ENCODE peak calls at places on chromosomes 6 and 20, in nine cellular contexts. S, T, C, A, B, V, N, W and O are unnamed samples. For H3K9me3, the result is how much of the 10 kb centered on the place peaks cover.

GRCh38 chr6:44674226-44675155 is 287.0 kb downstream of the CDC5L start:
- DNase-seq in A (no peak), S (no peak), B (no peak), C (no peak), W (no peak), N (peak), V (no peak), T (no peak), O (peak)

GRCh38 chr6:76351275-76351674 is 278.8 kb upstream of the IMPG1 start:
- DNase-seq in C (peak), B (no peak), S (no peak), A (no peak), N (peak), T (no peak), W (no peak), V (peak), O (peak)

GRCh38 chr6:31896856-31897611 is 464 bp downstream of the EHMT2 start:
- DNase-seq in B (no peak), C (peak), V (peak), S (no peak), T (no peak), W (no peak), N (no peak), A (peak), O (no peak)

GRCh38 chr6:118677193-118677592 is 25.8 kb upstream of the CEP85L start:
- DNase-seq in N (no peak), S (no peak), V (no peak), C (peak), T (no peak), W (no peak), A (no peak), B (no peak), O (no peak)

GRCh38 chr20:51565741-51566140 is 23.2 kb upstream of the NFATC2 start:
- DNase-seq in T (no peak), C (no peak), N (no peak), V (no peak), A (no peak), S (peak), B (no peak), W (no peak), O (no peak)

GRCh38 chr20:20297181-20297580 is 70.7 kb upstream of the INSM1 start:
- DNase-seq in B (no peak), C (no peak), W (no peak), A (no peak), N (no peak), T (no peak), V (no peak), S (no peak), O (no peak)

GRCh38 chr6:38105066-38105465 is 285.5 kb downstream of the ZFAND3 start:
- DNase-seq in A (no peak), C (no peak), V (no peak), S (no peak), B (no peak), T (no peak), N (no peak), W (no peak), O (no peak)

GRCh38 chr20:64156136-64156885 is 7.9 kb upstream of the MYT1 start:
- DNase-seq in T (no peak), B (no peak), C (peak), S (no peak), N (no peak), A (no peak), V (no peak), W (no peak), O (no peak)

GRCh38 chr6:15319677-15320076 is 73.8 kb downstream of the JARID2 start:
- DNase-seq in V (no peak), C (no peak), B (no peak), A (no peak), T (no peak), W (no peak), N (no peak), S (no peak), O (no peak)

DNA sequence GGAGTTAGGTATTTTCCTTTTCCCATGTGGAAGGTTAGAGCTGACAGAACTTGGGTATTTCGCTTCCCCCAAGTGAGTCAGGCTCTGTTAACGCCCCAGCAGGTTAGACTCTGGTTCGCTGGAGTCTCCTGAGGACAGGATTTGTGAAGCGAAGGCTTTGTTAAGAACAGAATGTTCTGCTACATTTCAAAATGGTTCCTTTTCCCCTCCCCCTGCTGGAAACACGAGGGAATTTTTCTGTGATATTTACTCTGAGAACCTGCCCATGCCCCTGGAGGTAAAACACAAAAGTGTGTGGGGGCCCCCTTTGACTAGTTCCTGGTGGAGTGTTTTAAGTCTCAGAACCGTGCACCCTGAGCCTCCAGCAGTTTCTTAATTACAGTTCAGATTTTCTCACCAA is 731.4 kb upstream of the CITED2 start:
- DNase-seq in V (peak), C (peak), W (peak), A (no peak), T (no peak), S (no peak), N (peak), B (peak), O (peak)
- H2AFZ ChIP-seq in V (peak), C (peak), W (peak), A (no peak), T (no peak), S (peak), N (peak), B (peak), O (peak)

DNA sequence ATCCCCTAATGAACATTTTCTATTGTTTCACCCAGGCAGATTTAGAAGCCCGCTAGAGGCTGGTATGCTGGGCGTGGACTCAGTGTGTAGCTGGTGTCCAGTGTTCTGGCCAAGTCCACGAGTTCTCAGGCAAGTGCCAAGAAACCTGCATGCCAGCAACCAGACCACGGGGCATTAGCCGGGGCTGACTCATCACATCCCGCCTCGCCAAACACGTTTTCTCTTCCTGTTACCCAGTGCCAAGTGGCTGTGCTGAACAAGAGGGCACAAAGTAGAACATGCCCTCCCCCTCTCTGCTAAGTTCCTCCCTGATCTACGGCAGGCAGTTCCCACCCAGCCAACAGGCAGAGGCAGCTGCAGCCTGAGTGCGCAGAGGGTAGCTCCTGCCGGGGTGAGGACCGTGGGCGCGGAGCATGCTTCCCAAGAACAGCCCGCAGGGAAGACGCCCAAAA is 29.6 kb downstream of the RAMACL start:
- DNase-seq in C (peak), T (peak), S (peak), N (peak), V (no peak), W (no peak), A (no peak), B (peak), O (peak)
- H3K4me3 ChIP-seq in C (no peak), T (no peak), S (no peak), N (peak), V (no peak), W (no peak), A (no peak), B (no peak), O (peak)

GRCh38 chr20:55774628-55775027 is 230.7 kb downstream of the CBLN4 start:
- DNase-seq in C (no peak), B (no peak), W (no peak), A (no peak), T (no peak), S (no peak), V (no peak), N (no peak), O (no peak)
- H3K9me3 ChIP-seq in C (under half), B (under half), W (under half), A (under half), T (under half), S (under half), V (under half), N (under half), O (under half)

GRCh38 chr6:161301338-161301737 is 27.5 kb upstream of the AGPAT4 start:
- DNase-seq in A (no peak), N (no peak), B (peak), V (peak), S (peak), T (no peak), C (no peak), W (no peak), O (no peak)
- H2AFZ ChIP-seq in A (no peak), N (no peak), B (no peak), V (no peak), S (no peak), T (no peak), C (no peak), W (no peak), O (no peak)

GRCh38 chr6:35795453-35796071 is 1.6 kb downstream of the CLPS start:
- DNase-seq in N (no peak), A (no peak), T (no peak), V (no peak), B (no peak), C (no peak), W (no peak), S (no peak), O (no peak)

GRCh38 chr6:35798706-35799105 is 1.6 kb upstream of the CLPS start:
- DNase-seq in T (no peak), V (no peak), S (no peak), N (no peak), B (no peak), W (no peak), C (no peak), A (no peak), O (no peak)

GRCh38 chr6:35796236-35796635 is 887 bp downstream of the CLPS start:
- DNase-seq in T (no peak), C (no peak), W (no peak), S (no peak), N (no peak), B (no peak), V (no peak), A (no peak), O (peak)

GRCh38 chr6:35797837-35798526 is 859 bp upstream of the CLPS start:
- DNase-seq in W (no peak), A (no peak), C (no peak), S (no peak), N (no peak), B (no peak), T (no peak), V (no peak), O (no peak)

DNA sequence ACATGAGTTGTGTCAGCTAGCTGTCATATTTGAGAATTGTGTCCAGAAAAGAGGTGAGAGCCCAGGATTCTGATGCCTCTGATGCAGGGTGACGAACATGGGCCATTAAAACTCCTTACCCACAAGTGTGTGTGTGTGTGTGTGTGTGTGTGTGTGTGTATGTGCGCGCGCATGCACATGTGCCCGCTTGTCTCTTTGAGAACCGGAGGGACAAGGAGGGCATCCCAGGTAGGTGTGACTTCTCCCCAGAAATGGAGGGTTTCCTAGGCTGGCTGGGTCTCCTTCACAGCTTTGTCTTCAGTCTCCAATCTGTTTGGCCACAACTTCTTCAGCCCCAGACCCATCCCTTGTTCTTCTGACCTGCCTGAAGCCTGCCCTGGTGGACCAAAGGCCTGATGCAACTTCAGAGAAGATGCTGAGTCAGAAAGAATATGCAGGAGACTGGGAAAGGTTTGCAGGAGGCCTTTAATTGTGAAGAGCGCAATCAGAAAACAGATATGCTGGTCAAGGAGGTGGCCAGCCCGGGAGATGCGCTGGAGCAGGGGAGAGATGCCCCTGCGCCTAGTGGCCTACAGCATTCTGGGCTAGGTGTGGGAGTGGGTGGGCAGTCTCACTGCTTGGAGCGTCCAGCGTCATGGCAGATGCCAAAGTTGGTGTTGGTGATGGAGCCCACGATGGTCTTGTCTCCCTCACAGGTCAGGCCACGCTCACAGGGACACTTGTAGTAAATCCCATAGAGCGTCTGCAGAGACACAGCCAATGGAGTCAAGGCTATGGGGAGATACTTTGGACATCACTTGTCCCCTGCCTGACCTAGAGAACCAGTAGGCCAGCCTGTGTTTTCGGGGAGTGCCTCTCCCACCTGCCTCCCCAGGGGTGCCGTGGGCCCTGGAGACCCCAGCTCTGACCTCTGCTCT is 2.3 kb downstream of the CLPS start:
- DNase-seq in C (no peak), T (no peak), V (no peak), N (no peak), W (no peak), A (no peak), S (no peak), B (no peak), O (no peak)
- H3K4me3 ChIP-seq in C (no peak), T (no peak), V (no peak), N (no peak), W (no peak), A (no peak), S (no peak), B (no peak), O (no peak)

GRCh38 chr20:19277381-19277780 is 64.9 kb downstream of the SLC24A3 start:
- DNase-seq in B (peak), A (no peak), C (no peak), W (no peak), T (no peak), N (no peak), S (no peak), V (no peak), O (no peak)
- H3K9me3 ChIP-seq in B (under half), A (under half), C (under half), W (under half), T (under half), N (under half), S (under half), V (under half), O (under half)

DNA sequence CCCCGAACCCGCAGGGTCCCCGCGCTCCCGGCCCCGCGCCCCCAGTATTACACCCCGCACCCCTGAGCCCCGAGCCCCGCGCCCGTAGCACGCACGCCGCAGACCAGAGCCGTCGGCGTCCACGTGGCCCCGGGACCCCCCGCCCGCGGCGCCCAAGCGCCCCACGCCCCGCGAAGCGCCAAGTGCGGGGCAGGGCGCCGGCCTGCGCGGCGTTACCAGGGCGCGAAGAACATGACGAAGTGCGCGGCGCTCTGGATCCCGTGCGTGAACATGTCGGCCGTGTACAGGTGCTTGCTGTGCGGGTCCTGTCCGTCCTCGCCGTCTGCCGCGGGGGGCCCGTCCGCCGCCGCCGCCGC is 312 bp downstream of the TXNDC5 start:
- DNase-seq in B (no peak), V (no peak), C (no peak), S (no peak), T (no peak), A (no peak), N (no peak), W (no peak), O (peak)
- H2AFZ ChIP-seq in B (no peak), V (peak), C (peak), S (peak), T (peak), A (no peak), N (no peak), W (no peak), O (peak)

GRCh38 chr6:84769247-84769646 is 4.8 kb upstream of the TBX18 start:
- DNase-seq in V (no peak), A (no peak), C (no peak), B (no peak), S (no peak), N (no peak), T (no peak), W (no peak), O (no peak)
- H3K4me3 ChIP-seq in V (no peak), A (no peak), C (no peak), B (no peak), S (no peak), N (peak), T (no peak), W (no peak), O (no peak)

GRCh38 chr6:43287717-43288679 is 10.1 kb upstream of the SLC22A7 start:
- DNase-seq in W (no peak), C (no peak), N (no peak), V (no peak), B (no peak), T (no peak), S (no peak), A (no peak), O (no peak)

GRCh38 chr6:43286456-43286994 is 11.5 kb upstream of the SLC22A7 start:
- DNase-seq in T (no peak), N (no peak), A (no peak), W (no peak), V (no peak), S (no peak), C (no peak), B (no peak), O (no peak)

GRCh38 chr6:43285415-43285814 is 12.6 kb upstream of the SLC22A7 start:
- DNase-seq in S (no peak), W (no peak), C (no peak), A (no peak), N (no peak), T (no peak), V (no peak), B (no peak), O (no peak)

GRCh38 chr6:43285832-43286231 is 12.2 kb upstream of the SLC22A7 start:
- DNase-seq in S (no peak), V (no peak), T (no peak), B (no peak), A (no peak), W (no peak), N (no peak), C (no peak), O (no peak)

DNA sequence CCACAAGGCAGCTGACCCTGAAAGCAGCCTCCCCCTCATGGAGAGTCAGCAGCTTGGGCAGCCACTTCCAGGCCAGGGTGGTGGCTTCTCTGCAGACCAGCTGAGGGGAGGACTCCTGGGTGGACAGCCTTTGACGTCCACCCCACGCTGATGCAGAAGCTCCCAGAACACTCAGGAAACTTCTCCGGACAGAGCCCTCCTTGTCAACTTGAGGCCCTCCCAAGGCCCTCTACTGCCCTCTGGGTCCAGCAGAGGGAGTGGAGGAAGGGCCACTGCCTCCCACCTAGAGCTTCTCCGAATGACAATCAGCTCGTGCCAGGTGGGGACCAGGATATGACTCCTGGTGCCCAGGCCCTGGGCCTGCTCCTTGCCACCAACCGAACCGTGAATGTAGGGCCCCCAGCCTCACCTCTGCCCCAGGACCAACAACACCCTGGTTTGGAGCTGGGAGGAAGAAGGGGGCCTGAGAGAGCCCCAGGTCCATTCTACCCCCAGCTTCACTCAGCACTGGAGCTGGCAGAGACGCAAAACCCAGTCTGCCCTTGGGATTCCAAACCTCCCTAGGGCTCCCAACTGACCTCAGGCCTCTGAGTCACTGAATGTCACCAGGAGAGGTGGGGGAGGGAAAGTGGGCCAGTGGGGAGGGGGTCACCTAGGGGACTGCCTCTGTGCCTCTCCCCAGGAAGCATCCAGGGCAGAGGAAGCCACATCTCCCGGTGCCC is 10.9 kb upstream of the SLC22A7 start:
- DNase-seq in S (no peak), A (no peak), B (no peak), V (no peak), T (no peak), W (no peak), N (no peak), C (peak), O (no peak)
- H3K9me3 ChIP-seq in S (under half), A (under half), B (under half), V (under half), T (under half), W (under half), N (under half), C (under half), O (under half)

GRCh38 chr6:16483315-16483875 is 245.0 kb downstream of the GMPR start:
- DNase-seq in C (no peak), B (no peak), V (no peak), A (no peak), S (no peak), T (peak), N (no peak), W (no peak), O (no peak)

GRCh38 chr6:16488813-16489212 is 250.4 kb downstream of the GMPR start:
- DNase-seq in N (no peak), V (no peak), C (no peak), T (no peak), W (no peak), A (no peak), S (no peak), B (no peak), O (no peak)

GRCh38 chr6:16491666-16492322 is 253.4 kb downstream of the GMPR start:
- DNase-seq in S (no peak), B (no peak), N (no peak), T (no peak), W (no peak), V (peak), C (no peak), A (no peak), O (no peak)

GRCh38 chr6:16486661-16487060 is 248.3 kb downstream of the GMPR start:
- DNase-seq in A (no peak), S (no peak), B (no peak), C (no peak), T (no peak), V (no peak), W (no peak), N (no peak), O (no peak)

GRCh38 chr6:16487953-16488674 is 249.7 kb downstream of the GMPR start:
- DNase-seq in B (no peak), N (no peak), C (no peak), T (no peak), S (no peak), W (no peak), V (no peak), A (no peak), O (no peak)
- H2AFZ ChIP-seq in B (no peak), N (no peak), C (no peak), T (no peak), S (no peak), W (no peak), V (no peak), A (no peak), O (no peak)